ENCODE peak calls at places on chromosomes 5 and 9, in nine cellular contexts. Z, R, P, W, G, M, L, B and V are unnamed samples.

GRCh38 chr5:141095263-141095641 is 837 bp downstream of the PCDHB2 start:
- DNase-seq in Z (no peak), R (no peak), P (no peak), W (no peak), G (no peak), M (no peak), L (no peak), B (no peak), V (no peak)

GRCh38 chr9:36136277-36136893 is at the start of gene GLIPR2:
- DNase-seq in Z (no peak), R (peak), P (peak), W (peak), G (no peak), M (peak), L (peak), B (peak), V (peak)

GRCh38 chr9:124309665-124310064 is 51.9 kb downstream of the NEK6 start:
- DNase-seq in Z (peak), R (peak), P (peak), W (peak), G (no peak), M (no peak), L (no peak), B (no peak), V (no peak)

GRCh38 chr5:96875805-96876291 is 452 bp upstream of the ERAP2 start:
- DNase-seq in Z (no peak), R (no peak), P (no peak), W (no peak), G (no peak), M (no peak), L (peak), B (no peak), V (no peak)

GRCh38 chr9:127179633-127180401 is 57.4 kb upstream of the ANGPTL2 start:
- DNase-seq in Z (no peak), R (no peak), P (no peak), W (no peak), G (peak), M (no peak), L (no peak), B (no peak), V (no peak)

GRCh38 chr9:82209797-82210470 is 221.4 kb downstream of the SPATA31D1 start:
- DNase-seq in Z (no peak), R (no peak), P (no peak), W (no peak), G (no peak), M (no peak), L (peak), B (no peak), V (no peak)

GRCh38 chr5:89447027-89447426 is 564.0 kb upstream of the MEF2C start:
- DNase-seq in Z (no peak), R (no peak), P (no peak), W (no peak), G (no peak), M (no peak), L (no peak), B (no peak), V (no peak)

GRCh38 chr9:111036068-111036789 is 2.0 kb downstream of the LPAR1 start:
- DNase-seq in Z (no peak), R (peak), P (peak), W (no peak), G (peak), M (no peak), L (no peak), B (peak), V (no peak)

GRCh38 chr9:89880161-89880560 is 275.3 kb downstream of the GADD45G start:
- DNase-seq in Z (no peak), R (no peak), P (no peak), W (no peak), G (peak), M (no peak), L (no peak), B (no peak), V (no peak)

GRCh38 chr5:170491479-170491878 is 12.3 kb upstream of the KCNIP1 start:
- DNase-seq in Z (peak), R (peak), P (peak), W (peak), G (no peak), M (no peak), L (no peak), B (no peak), V (no peak)

GRCh38 chr5:168552146-168552545 is 23.0 kb downstream of the FBLL1 start:
- DNase-seq in Z (peak), R (peak), P (no peak), W (peak), G (no peak), M (no peak), L (no peak), B (no peak), V (no peak)

GRCh38 chr5:173498871-173499470 is 117.5 kb downstream of the BOD1 start:
- DNase-seq in Z (no peak), R (no peak), P (no peak), W (no peak), G (no peak), M (no peak), L (no peak), B (no peak), V (no peak)

GRCh38 chr9:89154651-89155336 is 23.8 kb downstream of the SHC3 start:
- DNase-seq in Z (peak), R (peak), P (peak), W (peak), G (no peak), M (no peak), L (no peak), B (no peak), V (no peak)

GRCh38 chr9:76456202-76456926 is 2.6 kb upstream of the GCNT1 start:
- DNase-seq in Z (no peak), R (peak), P (peak), W (no peak), G (no peak), M (peak), L (peak), B (no peak), V (peak)

GRCh38 chr9:89743216-89743575 is 138.4 kb downstream of the GADD45G start:
- DNase-seq in Z (no peak), R (no peak), P (no peak), W (no peak), G (no peak), M (no peak), L (peak), B (no peak), V (no peak)

GRCh38 chr5:96146675-96147074 is 185.0 kb upstream of the ELL2 start:
- DNase-seq in Z (peak), R (peak), P (peak), W (peak), G (no peak), M (no peak), L (peak), B (no peak), V (no peak)

GRCh38 chr9:112360047-112360804 is 19.7 kb upstream of the HSDL2 start:
- DNase-seq in Z (no peak), R (peak), P (no peak), W (peak), G (no peak), M (no peak), L (no peak), B (no peak), V (no peak)

GRCh38 chr5:4101189-4101588 is 505.6 kb downstream of the IRX1 start:
- DNase-seq in Z (no peak), R (no peak), P (no peak), W (no peak), G (no peak), M (no peak), L (no peak), B (no peak), V (no peak)

GRCh38 chr5:100780376-100780870 is 122.7 kb downstream of the ST8SIA4 start:
- DNase-seq in Z (no peak), R (no peak), P (no peak), W (no peak), G (no peak), M (no peak), L (peak), B (no peak), V (no peak)

GRCh38 chr9:133631111-133631510 is 5.1 kb upstream of the DBH start:
- DNase-seq in Z (no peak), R (no peak), P (no peak), W (no peak), G (no peak), M (no peak), L (no peak), B (no peak), V (no peak)

GRCh38 chr5:120139039-120139438 is 325.1 kb upstream of the PRR16 start:
- DNase-seq in Z (peak), R (peak), P (peak), W (peak), G (no peak), M (no peak), L (no peak), B (no peak), V (no peak)

GRCh38 chr5:1808466-1808865 is 7.3 kb downstream of the NDUFS6 start:
- DNase-seq in Z (no peak), R (peak), P (peak), W (peak), G (no peak), M (no peak), L (no peak), B (no peak), V (no peak)

GRCh38 chr9:134335095-134335489 is 8.8 kb downstream of the RXRA start:
- DNase-seq in Z (no peak), R (no peak), P (no peak), W (peak), G (no peak), M (no peak), L (no peak), B (no peak), V (no peak)

GRCh38 chr5:51227963-51228515 is 155.2 kb upstream of the ISL1 start:
- DNase-seq in Z (no peak), R (no peak), P (no peak), W (no peak), G (no peak), M (no peak), L (no peak), B (no peak), V (no peak)

GRCh38 chr5:59367791-59368394 is 525.6 kb downstream of the PDE4D start:
- DNase-seq in Z (peak), R (peak), P (peak), W (peak), G (no peak), M (peak), L (peak), B (peak), V (peak)

GRCh38 chr9:136977223-136978072 is at the start of gene PTGDS:
- DNase-seq in Z (no peak), R (no peak), P (no peak), W (no peak), G (no peak), M (no peak), L (no peak), B (peak), V (no peak)

GRCh38 chr5:63794979-63795378 is 167.3 kb downstream of the HTR1A start:
- DNase-seq in Z (no peak), R (no peak), P (no peak), W (no peak), G (no peak), M (no peak), L (no peak), B (no peak), V (no peak)

GRCh38 chr5:111655169-111655924 is 101.6 kb downstream of the NREP start:
- DNase-seq in Z (no peak), R (peak), P (peak), W (no peak), G (no peak), M (no peak), L (no peak), B (no peak), V (no peak)

GRCh38 chr5:132052520-132052919 is 7.9 kb upstream of the IL3 start:
- DNase-seq in Z (no peak), R (no peak), P (no peak), W (no peak), G (no peak), M (no peak), L (no peak), B (no peak), V (peak)

GRCh38 chr9:14910178-14910805 is at the start of gene FREM1:
- DNase-seq in Z (no peak), R (no peak), P (no peak), W (peak), G (no peak), M (no peak), L (no peak), B (peak), V (no peak)

GRCh38 chr9:12935714-12936113 is 160.9 kb downstream of the LURAP1L start:
- DNase-seq in Z (no peak), R (peak), P (no peak), W (no peak), G (no peak), M (no peak), L (no peak), B (no peak), V (no peak)

GRCh38 chr9:109182940-109183798 is 16.1 kb upstream of the FRRS1L start:
- DNase-seq in Z (no peak), R (peak), P (peak), W (peak), G (no peak), M (no peak), L (peak), B (peak), V (no peak)

GRCh38 chr9:112439825-112440224 is 46.8 kb upstream of the KIAA1958 start:
- DNase-seq in Z (no peak), R (no peak), P (no peak), W (no peak), G (no peak), M (no peak), L (no peak), B (no peak), V (no peak)